ENCODE peak calls at places on chromosome 4, in seven cellular contexts. One of them, this sample, is unnamed.

GRCh38 chr4:123824524-123824923 is 427.9 kb downstream of the SPRY1 start:
- DNase-seq in Peyer's patch: no peak
- DNase-seq in heart left ventricle: no peak
- DNase-seq in adrenal gland: no peak
- DNase-seq in IMR-90: no peak
- DNase-seq in uterus: no peak
- DNase-seq in A549: no peak
- DNase-seq in this sample: no peak

GRCh38 chr4:666436-666810 is 7.7 kb downstream of the ATP5ME start:
- DNase-seq in uterus: no peak
- DNase-seq in heart left ventricle: no peak
- DNase-seq in adrenal gland: no peak
- DNase-seq in Peyer's patch: no peak
- DNase-seq in A549: no peak
- DNase-seq in IMR-90: no peak
- DNase-seq in this sample: no peak

GRCh38 chr4:83369825-83370639 is 35.4 kb upstream of the HPSE start:
- DNase-seq in adrenal gland: no peak
- DNase-seq in IMR-90: peak; percentile 33
- DNase-seq in uterus: no peak
- DNase-seq in heart left ventricle: no peak
- DNase-seq in A549: no peak
- DNase-seq in Peyer's patch: no peak
- DNase-seq in this sample: no peak

GRCh38 chr4:86896596-86896995 is 4.4 kb upstream of the C4orf36 start:
- DNase-seq in Peyer's patch: no peak
- DNase-seq in heart left ventricle: no peak
- DNase-seq in IMR-90: peak; percentile 17
- DNase-seq in uterus: no peak
- DNase-seq in adrenal gland: no peak
- DNase-seq in A549: no peak
- DNase-seq in this sample: no peak

GRCh38 chr4:139834210-139834609 is 168.6 kb downstream of the MGST2 start:
- DNase-seq in adrenal gland: no peak
- DNase-seq in A549: no peak
- DNase-seq in IMR-90: no peak
- DNase-seq in heart left ventricle: no peak
- DNase-seq in Peyer's patch: no peak
- DNase-seq in uterus: no peak
- DNase-seq in this sample: no peak

GRCh38 chr4:38449506-38450174 is 214.4 kb upstream of the KLF3 start:
- DNase-seq in Peyer's patch: no peak
- DNase-seq in IMR-90: peak; percentile 5
- DNase-seq in heart left ventricle: no peak
- DNase-seq in adrenal gland: no peak
- DNase-seq in A549: no peak
- DNase-seq in uterus: no peak
- DNase-seq in this sample: peak; percentile 49

GRCh38 chr4:37453004-37453360 is 208.4 kb downstream of the NWD2 start:
- DNase-seq in A549: peak; percentile 38
- DNase-seq in Peyer's patch: no peak
- DNase-seq in adrenal gland: peak; percentile 27
- DNase-seq in uterus: peak; percentile 25
- DNase-seq in heart left ventricle: no peak
- DNase-seq in IMR-90: peak; percentile 48
- DNase-seq in this sample: peak; percentile 80

GRCh38 chr4:110637408-110638131 is 14.7 kb upstream of the PITX2 start:
- DNase-seq in heart left ventricle: no peak
- DNase-seq in uterus: no peak
- DNase-seq in adrenal gland: no peak
- DNase-seq in A549: no peak
- DNase-seq in Peyer's patch: no peak
- DNase-seq in IMR-90: no peak
- DNase-seq in this sample: no peak

GRCh38 chr4:125728568-125728967 is 413.8 kb downstream of the FAT4 start:
- DNase-seq in adrenal gland: no peak
- DNase-seq in Peyer's patch: no peak
- DNase-seq in uterus: no peak
- DNase-seq in heart left ventricle: no peak
- DNase-seq in A549: peak; percentile 15
- DNase-seq in IMR-90: peak; percentile 98
- DNase-seq in this sample: no peak

GRCh38 chr4:31187979-31188378 is 467.8 kb downstream of the PCDH7 start:
- DNase-seq in IMR-90: no peak
- DNase-seq in Peyer's patch: no peak
- DNase-seq in heart left ventricle: no peak
- DNase-seq in uterus: no peak
- DNase-seq in A549: no peak
- DNase-seq in adrenal gland: no peak
- DNase-seq in this sample: no peak

GRCh38 chr4:173191623-173192041 is 23.0 kb downstream of the GALNT7 start:
- DNase-seq in IMR-90: peak; percentile 52
- DNase-seq in Peyer's patch: no peak
- DNase-seq in uterus: no peak
- DNase-seq in adrenal gland: no peak
- DNase-seq in A549: no peak
- DNase-seq in heart left ventricle: no peak
- DNase-seq in this sample: no peak

GRCh38 chr4:59240030-59240429 is 1960.1 kb upstream of the ADGRL3 start:
- DNase-seq in heart left ventricle: no peak
- DNase-seq in uterus: no peak
- DNase-seq in IMR-90: no peak
- DNase-seq in adrenal gland: no peak
- DNase-seq in A549: no peak
- DNase-seq in Peyer's patch: no peak
- DNase-seq in this sample: no peak

GRCh38 chr4:112523764-112524505 is 8.0 kb upstream of the NEUROG2 start:
- DNase-seq in IMR-90: no peak
- DNase-seq in adrenal gland: no peak
- DNase-seq in uterus: no peak
- DNase-seq in heart left ventricle: no peak
- DNase-seq in Peyer's patch: peak; percentile 75
- DNase-seq in A549: peak; percentile 30
- DNase-seq in this sample: peak; percentile 78

GRCh38 chr4:154709550-154709949 is 34.2 kb upstream of the LRAT start:
- DNase-seq in adrenal gland: no peak
- DNase-seq in IMR-90: no peak
- DNase-seq in uterus: no peak
- DNase-seq in heart left ventricle: no peak
- DNase-seq in Peyer's patch: no peak
- DNase-seq in A549: no peak
- DNase-seq in this sample: no peak

GRCh38 chr4:113331811-113332210 is 282.4 kb downstream of the ANK2 start:
- DNase-seq in IMR-90: no peak
- DNase-seq in uterus: no peak
- DNase-seq in heart left ventricle: no peak
- DNase-seq in adrenal gland: no peak
- DNase-seq in Peyer's patch: no peak
- DNase-seq in A549: no peak
- DNase-seq in this sample: no peak

GRCh38 chr4:55356991-55357461 is 11.0 kb downstream of the SRD5A3 start:
- DNase-seq in IMR-90: peak; percentile 44
- DNase-seq in adrenal gland: no peak
- DNase-seq in A549: no peak
- DNase-seq in uterus: no peak
- DNase-seq in Peyer's patch: no peak
- DNase-seq in heart left ventricle: no peak
- DNase-seq in this sample: no peak

GRCh38 chr4:56986192-56986591 is 7.5 kb downstream of the POLR2B start:
- DNase-seq in A549: no peak
- DNase-seq in heart left ventricle: no peak
- DNase-seq in uterus: no peak
- DNase-seq in adrenal gland: no peak
- DNase-seq in Peyer's patch: no peak
- DNase-seq in IMR-90: no peak
- DNase-seq in this sample: no peak

GRCh38 chr4:106329027-106329618 is 12.8 kb downstream of the AIMP1 start:
- DNase-seq in Peyer's patch: no peak
- DNase-seq in A549: peak; percentile 18
- DNase-seq in heart left ventricle: no peak
- DNase-seq in IMR-90: peak; percentile 53
- DNase-seq in uterus: no peak
- DNase-seq in adrenal gland: no peak
- DNase-seq in this sample: no peak

GRCh38 chr4:158710814-158711213 is 12.4 kb downstream of the PPID start:
- DNase-seq in Peyer's patch: no peak
- DNase-seq in heart left ventricle: no peak
- DNase-seq in A549: no peak
- DNase-seq in IMR-90: peak; percentile 8
- DNase-seq in uterus: no peak
- DNase-seq in adrenal gland: no peak
- DNase-seq in this sample: no peak

DNA sequence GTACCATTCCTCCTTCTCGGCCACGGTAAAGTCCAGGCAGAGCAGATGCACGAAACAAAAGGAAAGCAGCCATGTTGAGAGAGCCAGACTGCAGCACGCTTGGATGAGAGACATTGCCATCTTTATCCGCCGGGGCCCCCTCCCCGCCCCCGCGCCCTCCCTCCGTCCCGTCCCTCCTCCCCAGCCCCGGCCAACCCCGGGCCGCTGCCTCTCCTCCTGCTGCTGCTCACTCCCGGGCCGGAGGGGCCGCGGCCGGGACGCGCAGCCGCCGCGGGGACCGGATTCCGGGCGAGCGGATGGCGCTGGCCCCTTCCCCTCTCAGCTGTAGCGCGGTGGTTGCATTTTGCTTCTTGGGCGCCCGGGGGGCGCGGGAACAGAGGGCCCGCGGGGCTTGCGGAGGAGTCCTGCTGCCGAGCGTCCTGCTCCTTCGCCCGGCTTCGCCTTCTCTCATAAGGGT is 552 bp downstream of the RNF150 start:
- DNase-seq in heart left ventricle: peak; percentile 66
- DNase-seq in uterus: peak; percentile 58
- DNase-seq in adrenal gland: peak; percentile 62
- DNase-seq in A549: peak; percentile 8
- DNase-seq in Peyer's patch: no peak
- DNase-seq in IMR-90: peak; percentile 29
- DNase-seq in this sample: peak; percentile 19
- TF ChIP-seq POLR2A in heart left ventricle: no peak
- TF ChIP-seq POLR2A in uterus: no peak
- TF ChIP-seq POLR2A in adrenal gland: no peak
- TF ChIP-seq POLR2A in A549: no peak
- TF ChIP-seq POLR2A in Peyer's patch: no peak
- TF ChIP-seq POLR2A in IMR-90: peak; percentile 14
- TF ChIP-seq POLR2A in this sample: no peak

DNA sequence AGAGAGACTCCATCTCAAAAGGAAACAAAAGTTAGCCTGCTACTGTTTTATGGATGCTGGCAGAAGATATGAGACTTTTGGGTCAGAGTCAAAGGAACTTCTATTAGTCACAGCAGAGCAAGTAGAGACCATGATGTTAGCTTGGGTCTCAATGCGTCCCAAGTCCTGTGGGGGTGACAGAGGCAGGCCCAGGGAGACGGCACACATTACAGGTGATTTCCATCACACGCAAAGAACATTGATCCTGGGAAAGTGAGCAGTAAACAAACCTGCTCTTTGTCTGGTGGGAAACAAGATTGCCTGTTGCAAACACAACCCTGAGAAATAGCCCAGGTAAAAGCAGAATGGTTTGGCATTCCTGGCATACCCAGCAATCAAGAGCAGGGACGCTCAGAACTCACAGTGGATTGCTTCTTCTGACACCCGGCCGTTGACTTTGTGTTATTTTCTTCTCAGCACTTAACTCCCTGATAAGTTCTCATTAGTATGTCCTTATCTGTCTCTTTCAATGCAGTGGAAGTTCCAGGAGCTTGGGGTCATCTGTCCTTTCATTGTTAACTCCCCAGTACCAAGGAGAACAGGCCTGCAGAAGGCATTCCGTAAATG is 51.2 kb upstream of the LGI2 start:
- DNase-seq in uterus: no peak
- DNase-seq in IMR-90: no peak
- DNase-seq in adrenal gland: no peak
- DNase-seq in Peyer's patch: no peak
- DNase-seq in heart left ventricle: no peak
- DNase-seq in A549: no peak
- DNase-seq in this sample: peak; percentile 10
- H3K27ac ChIP-seq in uterus: no peak overlapping the region
- H3K27ac ChIP-seq in IMR-90: no peak overlapping the region
- H3K27ac ChIP-seq in adrenal gland: no peak overlapping the region
- H3K27ac ChIP-seq in Peyer's patch: no peak overlapping the region
- H3K27ac ChIP-seq in heart left ventricle: peak overlapping the region; percentile 49
- H3K27ac ChIP-seq in A549: no peak overlapping the region
- H3K27ac ChIP-seq in this sample: peak overlapping the region; percentile 42

DNA sequence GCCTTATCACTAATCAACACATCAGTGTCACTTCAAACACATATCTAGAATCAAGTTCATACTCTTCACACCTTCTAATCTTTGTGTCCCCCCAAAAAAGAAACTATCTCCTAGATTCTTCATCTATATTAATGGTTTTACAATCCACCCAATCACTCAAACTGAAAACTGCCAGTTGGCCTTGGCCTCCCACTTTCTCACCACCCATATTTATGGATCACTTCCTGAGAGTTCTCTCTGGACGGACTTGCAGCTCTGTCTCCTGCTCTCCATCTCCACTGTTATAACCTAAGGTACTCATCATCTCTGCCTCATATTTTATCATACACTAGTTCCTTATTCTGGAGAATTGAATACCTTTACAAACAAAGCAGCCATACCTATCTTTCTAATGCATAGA is 106.1 kb upstream of the ATOH1 start:
- DNase-seq in A549: no peak
- DNase-seq in adrenal gland: no peak
- DNase-seq in uterus: no peak
- DNase-seq in heart left ventricle: no peak
- DNase-seq in Peyer's patch: no peak
- DNase-seq in IMR-90: no peak
- DNase-seq in this sample: no peak
- TF ChIP-seq CTCF in A549: no peak
- TF ChIP-seq CTCF in adrenal gland: no peak
- TF ChIP-seq CTCF in uterus: no peak
- TF ChIP-seq CTCF in heart left ventricle: no peak
- TF ChIP-seq CTCF in Peyer's patch: no peak
- TF ChIP-seq CTCF in IMR-90: no peak
- TF ChIP-seq CTCF in this sample: no peak

GRCh38 chr4:74039065-74039763 is 725 bp upstream of the CXCL3 start:
- DNase-seq in adrenal gland: no peak
- DNase-seq in uterus: no peak
- DNase-seq in heart left ventricle: no peak
- DNase-seq in IMR-90: peak; percentile 16
- DNase-seq in A549: no peak
- DNase-seq in Peyer's patch: no peak
- DNase-seq in this sample: no peak

GRCh38 chr4:74037076-74037475 is 1.4 kb downstream of the CXCL3 start:
- DNase-seq in uterus: no peak
- DNase-seq in heart left ventricle: no peak
- DNase-seq in IMR-90: no peak
- DNase-seq in adrenal gland: no peak
- DNase-seq in A549: no peak
- DNase-seq in Peyer's patch: no peak
- DNase-seq in this sample: no peak

GRCh38 chr4:74042681-74043080 is 4.2 kb upstream of the CXCL3 start:
- DNase-seq in uterus: no peak
- DNase-seq in IMR-90: no peak
- DNase-seq in heart left ventricle: no peak
- DNase-seq in Peyer's patch: no peak
- DNase-seq in A549: no peak
- DNase-seq in adrenal gland: no peak
- DNase-seq in this sample: peak; percentile 43

GRCh38 chr4:74041418-74041817 is 2.9 kb upstream of the CXCL3 start:
- DNase-seq in IMR-90: no peak
- DNase-seq in adrenal gland: no peak
- DNase-seq in heart left ventricle: no peak
- DNase-seq in A549: no peak
- DNase-seq in uterus: no peak
- DNase-seq in Peyer's patch: no peak
- DNase-seq in this sample: no peak

GRCh38 chr4:74038161-74039064 is at the start of gene CXCL3:
- DNase-seq in Peyer's patch: peak; percentile 85
- DNase-seq in heart left ventricle: peak; percentile 68
- DNase-seq in IMR-90: peak; percentile 40
- DNase-seq in uterus: peak; percentile 47
- DNase-seq in A549: peak; percentile 46
- DNase-seq in adrenal gland: peak; percentile 47
- DNase-seq in this sample: peak; percentile 78
- TF ChIP-seq POLR2A in Peyer's patch: no peak
- TF ChIP-seq POLR2A in heart left ventricle: peak; percentile 22
- TF ChIP-seq POLR2A in IMR-90: peak; percentile 20
- TF ChIP-seq POLR2A in uterus: no peak
- TF ChIP-seq POLR2A in A549: no peak
- TF ChIP-seq POLR2A in adrenal gland: no peak
- TF ChIP-seq POLR2A in this sample: no peak

This sample was measured in body of pancreas.